ENCODE peak calls at places on chromosomes 3 and 15, in six cellular contexts. N is cardiac fibroblast, J is Panc1, R is pancreas, X is kidney epithelial cell, Y is foreskin fibroblast. F is an unnamed sample.

GRCh38 chr15:23372284-23372683 is 17.7 kb downstream of the GOLGA8S start:
- DNase-seq in N (no peak), X (no peak), R (no peak), Y (no peak), J (no peak), F (no peak)

GRCh38 chr3:122668930-122669730 is 11.5 kb upstream of the PARP14 start:
- DNase-seq in X (peak; percentile 62), Y (peak; percentile 82), R (no peak), N (peak; percentile 48), J (no peak), F (peak; percentile 50)

GRCh38 chr3:15976524-15976923 is 178.7 kb upstream of the ANKRD28 start:
- DNase-seq in N (no peak), J (no peak), X (no peak), Y (no peak), R (no peak), F (no peak)

GRCh38 chr3:57227930-57228733 is 603 bp downstream of the APPL1 start:
- DNase-seq in J (no peak), X (peak; percentile 7), Y (peak; percentile 68), N (peak; percentile 66), R (peak; percentile 53), F (no peak)

GRCh38 chr15:59148160-59148810 is 43.3 kb downstream of the CCNB2 start:
- DNase-seq in J (no peak), X (no peak), N (no peak), Y (peak; percentile 50), R (no peak), F (peak; percentile 76)

GRCh38 chr3:133377396-133377795 is 22.5 kb upstream of the BFSP2 start:
- DNase-seq in X (no peak), Y (peak; percentile 66), J (no peak), R (no peak), N (peak; percentile 76), F (peak; percentile 18)

GRCh38 chr15:69893863-69894262 is 203.9 kb downstream of the TLE3 start:
- DNase-seq in N (peak; percentile 63), R (no peak), X (no peak), J (no peak), Y (peak; percentile 10), F (peak; percentile 38)

GRCh38 chr3:178382388-178383061 is 153.7 kb upstream of the KCNMB2 start:
- DNase-seq in N (peak; percentile 90), X (no peak), R (no peak), Y (peak; percentile 95), J (no peak), F (peak; percentile 95)

GRCh38 chr3:75655501-75655904 is 8.6 kb upstream of the FRG2C start:
- DNase-seq in Y (no peak), X (no peak), J (no peak), R (no peak), N (no peak), F (no peak)

GRCh38 chr3:160941885-160942494 is 163.2 kb downstream of the B3GALNT1 start:
- DNase-seq in N (peak; percentile 83), X (peak; percentile 16), Y (peak; percentile 84), R (peak; percentile 58), J (peak; percentile 78), F (peak; percentile 29)

GRCh38 chr3:47418167-47419082 is 37.6 kb downstream of the PTPN23 start:
- DNase-seq in X (no peak), J (no peak), R (no peak), Y (no peak), N (no peak), F (no peak)

GRCh38 chr3:2180661-2181060 is 82.0 kb downstream of the CNTN4 start:
- DNase-seq in X (no peak), J (no peak), N (no peak), R (no peak), Y (no peak), F (no peak)

GRCh38 chr3:149055575-149055974 is 30.8 kb downstream of the HLTF start:
- DNase-seq in N (peak; percentile 15), Y (no peak), X (no peak), R (no peak), J (no peak), F (no peak)

GRCh38 chr15:95857758-95858157 is 472.7 kb upstream of the NR2F2 start:
- DNase-seq in R (no peak), Y (peak; percentile 50), X (no peak), N (peak; percentile 54), J (no peak), F (no peak)

GRCh38 chr15:74050127-74050526 is 32.2 kb downstream of the GOLGA6A start:
- DNase-seq in Y (no peak), X (no peak), N (no peak), J (no peak), R (no peak), F (no peak)

GRCh38 chr3:149009732-149010131 is 18.4 kb downstream of the GYG1 start:
- DNase-seq in R (no peak), J (no peak), X (no peak), N (peak; percentile 45), Y (peak; percentile 19), F (no peak)

GRCh38 chr15:90583471-90584252 is 53.9 kb downstream of the CRTC3 start:
- DNase-seq in R (no peak), N (no peak), J (no peak), X (no peak), Y (no peak), F (no peak)

GRCh38 chr3:27720899-27721716 is 1.0 kb downstream of the EOMES start:
- DNase-seq in N (no peak), J (no peak), Y (peak; percentile 13), X (no peak), R (no peak), F (no peak)

GRCh38 chr3:38468811-38469210 is 15.1 kb downstream of the ACVR2B start:
- DNase-seq in J (no peak), R (peak; percentile 79), Y (no peak), X (no peak), N (no peak), F (no peak)

GRCh38 chr15:92801412-92801773 is 98.7 kb upstream of the CHD2 start:
- DNase-seq in J (no peak), Y (peak; percentile 75), N (peak; percentile 88), X (no peak), R (no peak), F (peak; percentile 86)

GRCh38 chr3:159798951-159799350 is 189.7 kb upstream of the IL12A start:
- DNase-seq in Y (peak; percentile 57), R (no peak), N (peak; percentile 75), X (peak; percentile 81), J (no peak), F (peak; percentile 25)

DNA sequence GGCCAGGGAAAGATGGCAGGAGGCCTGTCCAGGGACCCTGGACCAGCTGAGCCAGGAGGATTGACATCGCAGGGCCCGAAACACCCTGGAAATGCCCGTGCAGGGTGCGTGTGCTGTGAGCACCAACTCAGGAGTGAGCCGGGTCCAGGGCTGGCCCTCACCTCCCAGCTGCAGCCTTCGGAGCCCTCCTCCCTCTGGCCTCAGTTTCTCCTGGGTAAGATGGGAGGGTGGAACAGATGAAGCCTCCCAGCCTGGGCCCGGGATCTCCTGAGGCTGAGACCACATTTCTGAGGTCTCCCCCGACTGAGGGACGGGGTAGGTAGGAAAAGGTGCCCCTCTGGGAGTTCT is 5.3 kb upstream of the CALML4 start:
- DNase-seq in N (no peak), R (no peak), Y (no peak), J (no peak), X (no peak), F (no peak)
- H3K4me3 ChIP-seq in N (peak overlapping the region; percentile 3), R (no peak overlapping the region), Y (no peak overlapping the region), J (no peak overlapping the region), X (no peak overlapping the region), F (peak overlapping the region; percentile 28)

DNA sequence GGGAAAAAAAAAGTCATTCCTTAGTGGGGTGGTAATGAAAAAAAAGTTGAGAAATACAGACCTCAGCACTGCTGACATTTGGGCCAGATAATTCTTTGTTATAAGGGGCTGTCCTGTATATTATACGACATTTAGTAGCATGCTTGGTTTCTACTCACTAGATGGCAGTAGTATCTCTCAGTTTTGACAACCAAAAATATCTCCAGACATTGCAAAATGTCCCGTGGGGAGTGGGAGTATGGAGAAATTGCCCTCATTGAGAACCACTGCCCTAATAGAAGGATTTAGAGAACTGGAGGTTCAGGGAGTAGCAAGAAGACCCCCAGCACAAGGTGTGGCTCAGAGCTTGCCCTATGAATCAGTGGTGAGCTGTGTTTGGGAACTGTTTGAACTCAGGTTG is 28.6 kb upstream of the TEX264 start:
- DNase-seq in N (peak; percentile 30), X (no peak), R (no peak), Y (peak; percentile 36), J (no peak), F (no peak)
- TF ChIP-seq CTCF in N (peak; percentile 25), X (peak; percentile 23), R (no peak), Y (peak; percentile 26), J (peak; percentile 50), F (peak; percentile 34)

DNA sequence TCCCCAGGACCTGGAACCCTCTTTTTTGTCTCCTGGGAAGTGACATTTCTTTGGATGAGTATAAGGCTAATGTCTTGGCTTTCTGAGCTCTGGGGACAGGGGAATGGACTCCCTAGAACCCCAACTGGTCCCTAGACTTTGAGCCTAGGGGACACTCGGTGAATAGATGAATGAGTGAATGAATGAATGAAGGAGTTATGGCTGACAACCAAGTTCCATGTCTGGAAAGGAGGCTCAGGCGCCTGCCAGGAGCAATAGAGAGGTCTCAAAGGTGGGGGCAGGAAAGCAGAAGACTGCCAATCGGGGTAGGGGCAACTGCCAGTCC is 712 bp upstream of the PRKCD start:
- DNase-seq in N (no peak), Y (no peak), R (no peak), X (no peak), J (no peak), F (no peak)
- H3K4me3 ChIP-seq in N (peak overlapping the region; percentile 69), Y (peak overlapping the region; percentile 84), R (peak overlapping the region; percentile 95), X (peak overlapping the region; percentile 63), J (peak overlapping the region; percentile 71), F (peak overlapping the region; percentile 95)

GRCh38 chr3:13569201-13569600 is 20.3 kb downstream of the FBLN2 start:
- DNase-seq in J (no peak), R (no peak), Y (no peak), X (no peak), N (no peak), F (no peak)

GRCh38 chr3:13571264-13571663 is 22.3 kb downstream of the FBLN2 start:
- DNase-seq in X (no peak), N (no peak), J (no peak), Y (no peak), R (no peak), F (no peak)

GRCh38 chr3:13571831-13572750 is 23.2 kb downstream of the FBLN2 start:
- DNase-seq in J (no peak), N (no peak), X (no peak), R (no peak), Y (no peak), F (no peak)

GRCh38 chr3:13569641-13570390 is 20.9 kb downstream of the FBLN2 start:
- DNase-seq in X (no peak), J (no peak), R (no peak), Y (peak; percentile 56), N (no peak), F (peak; percentile 29)

DNA sequence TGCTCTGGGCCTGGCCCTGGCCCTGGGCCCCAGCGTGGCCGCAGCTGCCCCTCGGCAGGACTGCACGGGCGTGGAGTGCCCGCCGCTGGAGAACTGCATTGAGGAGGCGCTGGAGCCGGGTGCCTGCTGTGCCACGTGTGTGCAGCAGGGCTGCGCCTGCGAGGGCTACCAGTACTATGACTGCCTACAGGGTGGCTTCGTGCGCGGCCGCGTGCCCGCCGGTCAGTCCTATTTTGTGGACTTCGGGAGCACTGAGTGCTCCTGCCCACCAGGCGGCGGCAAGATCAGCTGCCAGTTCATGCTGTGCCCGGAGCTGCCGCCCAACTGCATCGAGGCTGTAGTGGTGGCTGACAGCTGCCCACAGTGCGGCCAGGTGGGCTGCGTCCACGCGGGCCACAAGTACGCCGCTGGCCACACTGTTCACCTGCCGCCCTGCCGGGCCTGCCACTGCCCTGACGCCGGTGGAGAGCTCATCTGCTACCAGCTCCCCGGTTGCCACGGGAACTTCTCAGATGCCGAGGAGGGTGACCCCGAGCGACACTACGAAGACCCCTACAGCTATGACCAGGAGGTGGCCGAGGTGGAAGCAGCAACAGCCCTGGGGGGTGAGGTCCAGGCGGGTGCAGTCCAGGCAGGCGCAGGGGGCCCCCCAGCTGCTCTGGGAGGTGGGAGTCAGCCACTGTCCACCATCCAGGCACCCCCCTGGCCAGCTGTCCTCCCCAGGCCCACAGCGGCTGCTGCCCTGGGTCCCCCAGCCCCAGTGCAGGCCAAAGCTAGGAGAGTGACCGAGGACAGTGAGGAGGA is 21.7 kb downstream of the FBLN2 start:
- DNase-seq in Y (no peak), R (no peak), X (no peak), J (no peak), N (no peak), F (no peak)
- TF ChIP-seq CTCF in Y (no peak), R (no peak), X (peak; percentile 14), J (no peak), N (no peak), F (no peak)

F was measured in AG09309.